ENCODE peak calls at places on chromosomes 3 and 15, in nine cellular contexts. F is transverse colon, P is K562, Z is HepG2, T is stomach, B is sigmoid colon, S is GM12878, A is H1, G is upper lobe of left lung. L is an unnamed sample. For H3K9me3, the result is how much of the 10 kb centered on the place peaks cover.

GRCh38 chr3:98343647-98344507 is 9.8 kb upstream of the OR5K4 start:
- DNase-seq in F (peak), P (peak), Z (peak), T (no peak), B (no peak), S (no peak), A (no peak), G (no peak), L (no peak)

GRCh38 chr3:190041333-190042041 is 79.2 kb downstream of the P3H2 start:
- DNase-seq in F (no peak), P (no peak), Z (no peak), T (no peak), B (no peak), S (peak), A (peak), G (peak), L (no peak)

GRCh38 chr3:82610236-82610635 is 848.8 kb upstream of the GBE1 start:
- DNase-seq in F (no peak), P (no peak), Z (no peak), T (no peak), B (no peak), S (no peak), A (no peak), G (no peak), L (no peak)

GRCh38 chr15:51104512-51104911 is 9.8 kb upstream of the TNFAIP8L3 start:
- DNase-seq in F (peak), P (no peak), Z (no peak), T (peak), B (peak), S (no peak), A (no peak), G (peak), L (no peak)

GRCh38 chr3:52721742-52722033 is 15.8 kb downstream of the SPCS1 start:
- DNase-seq in F (no peak), P (no peak), Z (no peak), T (no peak), B (no peak), S (no peak), A (no peak), G (no peak), L (no peak)

GRCh38 chr3:9251055-9251786 is 1.8 kb upstream of the SRGAP3 start:
- DNase-seq in F (no peak), P (no peak), Z (no peak), T (no peak), B (no peak), S (no peak), A (no peak), G (no peak), L (no peak)

GRCh38 chr3:81910244-81910852 is 148.9 kb upstream of the GBE1 start:
- DNase-seq in F (no peak), P (peak), Z (peak), T (no peak), B (no peak), S (peak), A (no peak), G (no peak), L (no peak)

GRCh38 chr3:124859025-124859424 is 28.1 kb downstream of the ITGB5 start:
- DNase-seq in F (no peak), P (no peak), Z (no peak), T (no peak), B (peak), S (no peak), A (no peak), G (no peak), L (no peak)

GRCh38 chr3:150970665-150971327 is 1.7 kb downstream of the CLRN1 start:
- DNase-seq in F (no peak), P (no peak), Z (no peak), T (no peak), B (no peak), S (no peak), A (no peak), G (no peak), L (no peak)

GRCh38 chr3:58989173-58989572 is 60.7 kb downstream of the CFAP20DC start:
- DNase-seq in F (no peak), P (no peak), Z (no peak), T (no peak), B (no peak), S (no peak), A (no peak), G (no peak), L (no peak)

GRCh38 chr15:51114437-51115119 is 19.9 kb upstream of the TNFAIP8L3 start:
- DNase-seq in F (no peak), P (no peak), Z (no peak), T (no peak), B (no peak), S (no peak), A (no peak), G (no peak), L (no peak)

GRCh38 chr3:148077318-148077923 is 620.3 kb upstream of the AGTR1 start:
- DNase-seq in F (no peak), P (peak), Z (peak), T (no peak), B (no peak), S (no peak), A (no peak), G (no peak), L (no peak)

GRCh38 chr3:152281032-152281713 is 12.4 kb downstream of the MBNL1 start:
- DNase-seq in F (no peak), P (no peak), Z (peak), T (no peak), B (no peak), S (no peak), A (no peak), G (no peak), L (no peak)

GRCh38 chr15:45197512-45197911 is 9.7 kb upstream of the SHF start:
- DNase-seq in F (no peak), P (no peak), Z (no peak), T (no peak), B (no peak), S (no peak), A (no peak), G (no peak), L (no peak)

GRCh38 chr3:167814441-167814951 is 79.0 kb downstream of the SERPINI1 start:
- DNase-seq in F (no peak), P (no peak), Z (peak), T (peak), B (no peak), S (no peak), A (no peak), G (no peak), L (no peak)

GRCh38 chr3:115999001-115999400 is 375.7 kb downstream of the GAP43 start:
- DNase-seq in F (no peak), P (no peak), Z (no peak), T (no peak), B (no peak), S (no peak), A (no peak), G (no peak), L (no peak)

GRCh38 chr3:95319921-95320494 is 1257.1 kb downstream of the NSUN3 start:
- DNase-seq in F (no peak), P (no peak), Z (no peak), T (no peak), B (no peak), S (no peak), A (no peak), G (no peak), L (no peak)

GRCh38 chr15:72116680-72117447 is 1.1 kb downstream of the MYO9A start:
- DNase-seq in F (peak), P (peak), Z (no peak), T (no peak), B (peak), S (no peak), A (peak), G (peak), L (no peak)

GRCh38 chr15:38254065-38254883 is 1.6 kb downstream of the SPRED1 start:
- DNase-seq in F (peak), P (peak), Z (peak), T (peak), B (peak), S (peak), A (no peak), G (peak), L (no peak)

GRCh38 chr3:30578479-30578878 is 27.9 kb upstream of the TGFBR2 start:
- DNase-seq in F (peak), P (no peak), Z (peak), T (no peak), B (peak), S (no peak), A (no peak), G (peak), L (no peak)

GRCh38 chr3:181705081-181705480 is 6.6 kb upstream of the SOX2 start:
- DNase-seq in F (no peak), P (no peak), Z (no peak), T (no peak), B (no peak), S (no peak), A (no peak), G (no peak), L (no peak)
- TF ChIP-seq EP300 in F (no peak), P (no peak), Z (no peak), T (no peak), B (no peak), S (no peak), A (no peak), G (no peak), L (no peak)

GRCh38 chr3:13709706-13710105 is 160.8 kb downstream of the FBLN2 start:
- DNase-seq in F (no peak), P (no peak), Z (no peak), T (no peak), B (peak), S (no peak), A (no peak), G (peak), L (peak)
- H3K9me3 ChIP-seq in F (under half), P (under half), Z (under half), T (under half), B (under half), S (under half), A (under half), G (under half), L (under half)

GRCh38 chr15:79474252-79474651 is 42.1 kb downstream of the MINAR1 start:
- DNase-seq in F (no peak), P (no peak), Z (no peak), T (no peak), B (no peak), S (no peak), A (no peak), G (no peak), L (no peak)
- TF ChIP-seq POLR2AphosphoS5 in F (no peak), P (no peak), Z (no peak), T (no peak), B (no peak), S (no peak), A (no peak), G (no peak), L (no peak)

GRCh38 chr15:31344824-31345605 is 18.4 kb downstream of the KLF13 start:
- DNase-seq in F (peak), P (no peak), Z (no peak), T (no peak), B (no peak), S (no peak), A (no peak), G (no peak), L (peak)
- TF ChIP-seq EP300 in F (no peak), P (no peak), Z (no peak), T (no peak), B (no peak), S (no peak), A (no peak), G (no peak), L (no peak)

GRCh38 chr3:44762690-44763089 is 1.1 kb downstream of the KIF15 start:
- DNase-seq in F (no peak), P (no peak), Z (no peak), T (no peak), B (no peak), S (no peak), A (no peak), G (no peak), L (no peak)

GRCh38 chr3:44761347-44762169 is at the start of the genes KIAA1143 and KIF15:
- DNase-seq in F (peak), P (peak), Z (peak), T (peak), B (peak), S (peak), A (peak), G (peak), L (peak)

GRCh38 chr3:44764248-44764647 is 2.7 kb downstream of the KIF15 start:
- DNase-seq in F (no peak), P (no peak), Z (no peak), T (no peak), B (no peak), S (no peak), A (no peak), G (no peak), L (no peak)

GRCh38 chr3:44762170-44762677 is 630 bp downstream of the KIF15 start:
- DNase-seq in F (no peak), P (peak), Z (no peak), T (no peak), B (no peak), S (no peak), A (no peak), G (no peak), L (no peak)
- H3K9me3 ChIP-seq in F (under half), P (under half), Z (under half), T (under half), B (under half), S (under half), A (under half), G (under half), L (under half)

GRCh38 chr3:43061101-43061895 is 44.6 kb downstream of the POMGNT2 start:
- DNase-seq in F (no peak), P (no peak), Z (no peak), T (no peak), B (no peak), S (no peak), A (no peak), G (no peak), L (no peak)

GRCh38 chr3:43059456-43059855 is 46.4 kb downstream of the POMGNT2 start:
- DNase-seq in F (no peak), P (no peak), Z (no peak), T (no peak), B (no peak), S (no peak), A (no peak), G (no peak), L (no peak)

GRCh38 chr3:43062556-43063040 is 43.3 kb downstream of the POMGNT2 start:
- DNase-seq in F (no peak), P (peak), Z (no peak), T (no peak), B (no peak), S (no peak), A (peak), G (no peak), L (no peak)

GRCh38 chr3:43063114-43063513 is 42.8 kb downstream of the POMGNT2 start:
- DNase-seq in F (no peak), P (no peak), Z (no peak), T (no peak), B (no peak), S (no peak), A (no peak), G (no peak), L (no peak)

DNA sequence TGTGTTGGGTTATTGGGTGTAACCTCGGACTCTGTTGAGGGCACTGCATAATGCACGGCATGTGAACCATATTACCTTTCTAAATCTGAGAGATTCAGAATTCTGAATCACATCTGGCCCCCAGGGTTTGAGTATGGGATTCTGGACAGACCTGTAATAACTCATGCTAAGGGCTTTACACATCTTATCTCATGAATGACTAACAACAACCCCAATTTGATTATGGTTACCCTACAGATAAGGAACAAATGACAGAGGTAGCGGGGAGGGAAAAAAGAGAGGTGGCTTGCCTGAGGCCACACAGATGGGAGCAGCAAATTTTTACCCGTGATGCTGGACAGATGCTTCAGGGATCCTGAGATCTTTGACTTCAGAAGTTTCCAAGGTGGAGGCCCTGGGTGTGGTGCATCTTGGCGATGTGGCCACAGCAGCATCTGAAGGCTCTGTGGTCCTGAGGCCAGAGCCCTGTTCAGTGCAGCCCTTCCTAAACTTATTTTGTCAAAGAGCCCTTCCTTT is 43.8 kb downstream of the POMGNT2 start:
- DNase-seq in F (no peak), P (no peak), Z (no peak), T (no peak), B (no peak), S (no peak), A (no peak), G (no peak), L (no peak)
- TF ChIP-seq POLR2AphosphoS5 in F (no peak), P (no peak), Z (no peak), T (no peak), B (no peak), S (no peak), A (no peak), G (no peak), L (no peak)

GRCh38 chr3:79358327-79358726 is 409.5 kb downstream of the ROBO1 start:
- DNase-seq in F (no peak), P (no peak), Z (no peak), T (no peak), B (no peak), S (no peak), A (no peak), G (no peak), L (no peak)

GRCh38 chr3:79364784-79365183 is 403.0 kb downstream of the ROBO1 start:
- DNase-seq in F (no peak), P (no peak), Z (no peak), T (no peak), B (no peak), S (no peak), A (no peak), G (no peak), L (no peak)

GRCh38 chr3:79367066-79367465 is 400.7 kb downstream of the ROBO1 start:
- DNase-seq in F (no peak), P (no peak), Z (no peak), T (no peak), B (no peak), S (no peak), A (no peak), G (no peak), L (no peak)

GRCh38 chr3:79366414-79366813 is 401.4 kb downstream of the ROBO1 start:
- DNase-seq in F (no peak), P (no peak), Z (no peak), T (no peak), B (no peak), S (no peak), A (no peak), G (no peak), L (no peak)

DNA sequence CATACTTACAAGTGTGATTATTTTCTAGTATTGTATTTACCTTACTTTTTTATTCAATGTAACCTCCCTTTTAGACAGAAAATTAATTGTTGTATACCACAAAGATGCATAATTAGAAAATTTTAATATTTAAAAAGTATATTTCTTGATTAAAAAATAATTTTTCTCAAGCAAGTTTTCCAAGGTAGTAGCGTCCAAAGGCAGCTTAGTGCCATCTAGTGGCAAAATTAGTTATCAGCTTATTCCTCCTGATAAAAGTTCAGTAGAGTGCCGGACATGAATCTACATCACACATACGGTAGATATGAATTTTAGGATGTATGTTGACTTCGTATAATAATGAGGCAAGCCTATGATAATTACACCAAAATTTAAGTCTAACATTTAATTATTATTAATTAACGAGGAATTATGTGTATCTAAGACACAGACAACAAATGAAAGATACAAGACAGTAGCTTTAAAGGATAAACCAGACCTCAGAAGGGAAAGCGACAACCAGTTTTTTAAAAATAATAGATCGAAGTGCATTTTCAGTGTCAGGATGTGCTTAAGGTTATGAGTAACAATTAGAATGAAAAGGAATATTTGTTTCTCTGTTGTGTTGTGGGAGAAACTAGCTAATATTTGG is 405.9 kb downstream of the ROBO1 start:
- DNase-seq in F (no peak), P (peak), Z (peak), T (no peak), B (no peak), S (no peak), A (no peak), G (no peak), L (no peak)
- TF ChIP-seq EP300 in F (no peak), P (no peak), Z (no peak), T (no peak), B (no peak), S (no peak), A (no peak), G (no peak), L (no peak)

GRCh38 chr3:194042947-194043346 is 93.0 kb upstream of the HES1 start:
- DNase-seq in F (no peak), P (no peak), Z (peak), T (no peak), B (no peak), S (no peak), A (no peak), G (no peak), L (no peak)

GRCh38 chr3:194045919-194046318 is 90.0 kb upstream of the HES1 start:
- DNase-seq in F (no peak), P (no peak), Z (no peak), T (no peak), B (no peak), S (no peak), A (no peak), G (no peak), L (no peak)

GRCh38 chr3:194045289-194045688 is 90.7 kb upstream of the HES1 start:
- DNase-seq in F (no peak), P (no peak), Z (no peak), T (no peak), B (no peak), S (peak), A (no peak), G (no peak), L (no peak)

GRCh38 chr3:194040501-194041273 is 95.3 kb upstream of the HES1 start:
- DNase-seq in F (no peak), P (no peak), Z (no peak), T (no peak), B (no peak), S (no peak), A (no peak), G (no peak), L (no peak)

GRCh38 chr3:194043516-194043915 is 92.4 kb upstream of the HES1 start:
- DNase-seq in F (no peak), P (peak), Z (no peak), T (no peak), B (no peak), S (no peak), A (no peak), G (no peak), L (no peak)
- H3K9me3 ChIP-seq in F (under half), P (under half), Z (under half), T (under half), B (under half), S (under half), A (under half), G (under half), L (under half)

GRCh38 chr3:66483006-66483928 is 17.6 kb downstream of the LRIG1 start:
- DNase-seq in F (peak), P (no peak), Z (no peak), T (peak), B (peak), S (no peak), A (no peak), G (no peak), L (no peak)
- TF ChIP-seq POLR2AphosphoS5 in F (peak), P (no peak), Z (no peak), T (peak), B (peak), S (no peak), A (no peak), G (no peak), L (no peak)

GRCh38 chr15:88378259-88378658 is 88.9 kb downstream of the MRPL46 start:
- DNase-seq in F (no peak), P (no peak), Z (no peak), T (no peak), B (no peak), S (no peak), A (no peak), G (no peak), L (no peak)

GRCh38 chr15:88377509-88377908 is 89.7 kb downstream of the MRPL46 start:
- DNase-seq in F (no peak), P (no peak), Z (no peak), T (no peak), B (no peak), S (no peak), A (no peak), G (no peak), L (no peak)

GRCh38 chr15:88376574-88377174 is 90.5 kb downstream of the MRPL46 start:
- DNase-seq in F (no peak), P (no peak), Z (no peak), T (no peak), B (no peak), S (no peak), A (no peak), G (no peak), L (no peak)

GRCh38 chr15:88375234-88375926 is 91.8 kb downstream of the MRPL46 start:
- DNase-seq in F (no peak), P (peak), Z (no peak), T (no peak), B (no peak), S (no peak), A (no peak), G (no peak), L (no peak)
- TF ChIP-seq EP300 in F (no peak), P (no peak), Z (no peak), T (no peak), B (no peak), S (no peak), A (no peak), G (no peak), L (no peak)

L was measured in suprapubic skin.